ENCODE peak calls at places on chromosomes 2 and 18, in nine cellular contexts. One of them, this sample, is unnamed.

GRCh38 chr2:234993547-234993981 is 41.7 kb downstream of the SH3BP4 start:
- DNase-seq in fibroblast of the aortic adventitia: no peak
- DNase-seq in IMR-90: no peak
- DNase-seq in HFF-Myc: no peak
- DNase-seq in type B pancreatic cell: no peak
- DNase-seq in brain microvascular endothelial cell: no peak
- DNase-seq in glutamatergic neuron: no peak
- DNase-seq in GM23338: no peak
- DNase-seq in lower lobe of right lung: no peak
- DNase-seq in this sample: no peak

GRCh38 chr18:62778976-62779869 is 63.9 kb downstream of the PHLPP1 start:
- DNase-seq in fibroblast of the aortic adventitia: no peak
- DNase-seq in IMR-90: no peak
- DNase-seq in HFF-Myc: no peak
- DNase-seq in type B pancreatic cell: no peak
- DNase-seq in brain microvascular endothelial cell: no peak
- DNase-seq in glutamatergic neuron: no peak
- DNase-seq in GM23338: peak; percentile 54
- DNase-seq in lower lobe of right lung: no peak
- DNase-seq in this sample: no peak

GRCh38 chr2:85888020-85888744 is 608 bp downstream of the ST3GAL5 start:
- DNase-seq in fibroblast of the aortic adventitia: peak; percentile 42
- DNase-seq in IMR-90: no peak
- DNase-seq in HFF-Myc: no peak
- DNase-seq in type B pancreatic cell: no peak
- DNase-seq in brain microvascular endothelial cell: no peak
- DNase-seq in glutamatergic neuron: peak; percentile 39
- DNase-seq in GM23338: peak; percentile 59
- DNase-seq in lower lobe of right lung: peak; percentile 57
- DNase-seq in this sample: peak; percentile 41

GRCh38 chr2:98903064-98903355 is 33.0 kb downstream of the CRACDL start:
- DNase-seq in fibroblast of the aortic adventitia: no peak
- DNase-seq in IMR-90: no peak
- DNase-seq in HFF-Myc: no peak
- DNase-seq in type B pancreatic cell: no peak
- DNase-seq in brain microvascular endothelial cell: no peak
- DNase-seq in glutamatergic neuron: no peak
- DNase-seq in GM23338: no peak
- DNase-seq in lower lobe of right lung: no peak
- DNase-seq in this sample: no peak

GRCh38 chr2:142533083-142533482 is 344.4 kb upstream of the KYNU start:
- DNase-seq in fibroblast of the aortic adventitia: no peak
- DNase-seq in IMR-90: no peak
- DNase-seq in HFF-Myc: no peak
- DNase-seq in type B pancreatic cell: no peak
- DNase-seq in brain microvascular endothelial cell: no peak
- DNase-seq in glutamatergic neuron: no peak
- DNase-seq in GM23338: no peak
- DNase-seq in lower lobe of right lung: no peak
- DNase-seq in this sample: no peak

GRCh38 chr2:235439959-235440662 is 53.7 kb upstream of the AGAP1 start:
- DNase-seq in fibroblast of the aortic adventitia: no peak
- DNase-seq in IMR-90: no peak
- DNase-seq in HFF-Myc: no peak
- DNase-seq in type B pancreatic cell: no peak
- DNase-seq in brain microvascular endothelial cell: no peak
- DNase-seq in glutamatergic neuron: no peak
- DNase-seq in GM23338: peak; percentile 11
- DNase-seq in lower lobe of right lung: no peak
- DNase-seq in this sample: no peak

GRCh38 chr2:232363784-232364615 is 14.6 kb upstream of the ALPP start:
- DNase-seq in fibroblast of the aortic adventitia: peak; percentile 37
- DNase-seq in IMR-90: peak; percentile 26
- DNase-seq in HFF-Myc: no peak
- DNase-seq in type B pancreatic cell: no peak
- DNase-seq in brain microvascular endothelial cell: no peak
- DNase-seq in glutamatergic neuron: no peak
- DNase-seq in GM23338: no peak
- DNase-seq in lower lobe of right lung: no peak
- DNase-seq in this sample: peak; percentile 65

GRCh38 chr2:117085256-117085655 is 729.2 kb upstream of the DDX18 start:
- DNase-seq in fibroblast of the aortic adventitia: no peak
- DNase-seq in IMR-90: no peak
- DNase-seq in HFF-Myc: no peak
- DNase-seq in type B pancreatic cell: no peak
- DNase-seq in brain microvascular endothelial cell: no peak
- DNase-seq in glutamatergic neuron: no peak
- DNase-seq in GM23338: no peak
- DNase-seq in lower lobe of right lung: no peak
- DNase-seq in this sample: no peak

GRCh38 chr2:235596272-235596671 is 102.4 kb downstream of the AGAP1 start:
- DNase-seq in fibroblast of the aortic adventitia: no peak
- DNase-seq in IMR-90: no peak
- DNase-seq in HFF-Myc: no peak
- DNase-seq in type B pancreatic cell: no peak
- DNase-seq in brain microvascular endothelial cell: no peak
- DNase-seq in glutamatergic neuron: no peak
- DNase-seq in GM23338: no peak
- DNase-seq in lower lobe of right lung: no peak
- DNase-seq in this sample: no peak

GRCh38 chr18:5106730-5107129 is 90.3 kb downstream of the AKAIN1 start:
- DNase-seq in fibroblast of the aortic adventitia: no peak
- DNase-seq in IMR-90: no peak
- DNase-seq in HFF-Myc: no peak
- DNase-seq in type B pancreatic cell: no peak
- DNase-seq in brain microvascular endothelial cell: no peak
- DNase-seq in glutamatergic neuron: no peak
- DNase-seq in GM23338: peak; percentile 60
- DNase-seq in lower lobe of right lung: no peak
- DNase-seq in this sample: no peak

GRCh38 chr18:63074987-63075404 is 244.6 kb downstream of the BCL2 start:
- DNase-seq in fibroblast of the aortic adventitia: peak; percentile 11
- DNase-seq in IMR-90: peak; percentile 16
- DNase-seq in HFF-Myc: no peak
- DNase-seq in type B pancreatic cell: peak; percentile 84
- DNase-seq in brain microvascular endothelial cell: peak; percentile 45
- DNase-seq in glutamatergic neuron: peak; percentile 91
- DNase-seq in GM23338: peak; percentile 87
- DNase-seq in lower lobe of right lung: peak; percentile 86
- DNase-seq in this sample: peak; percentile 68

GRCh38 chr2:1407950-1408695 is 5.1 kb upstream of the TPO start:
- DNase-seq in fibroblast of the aortic adventitia: no peak
- DNase-seq in IMR-90: no peak
- DNase-seq in HFF-Myc: no peak
- DNase-seq in type B pancreatic cell: no peak
- DNase-seq in brain microvascular endothelial cell: no peak
- DNase-seq in glutamatergic neuron: no peak
- DNase-seq in GM23338: no peak
- DNase-seq in lower lobe of right lung: no peak
- DNase-seq in this sample: no peak

DNA sequence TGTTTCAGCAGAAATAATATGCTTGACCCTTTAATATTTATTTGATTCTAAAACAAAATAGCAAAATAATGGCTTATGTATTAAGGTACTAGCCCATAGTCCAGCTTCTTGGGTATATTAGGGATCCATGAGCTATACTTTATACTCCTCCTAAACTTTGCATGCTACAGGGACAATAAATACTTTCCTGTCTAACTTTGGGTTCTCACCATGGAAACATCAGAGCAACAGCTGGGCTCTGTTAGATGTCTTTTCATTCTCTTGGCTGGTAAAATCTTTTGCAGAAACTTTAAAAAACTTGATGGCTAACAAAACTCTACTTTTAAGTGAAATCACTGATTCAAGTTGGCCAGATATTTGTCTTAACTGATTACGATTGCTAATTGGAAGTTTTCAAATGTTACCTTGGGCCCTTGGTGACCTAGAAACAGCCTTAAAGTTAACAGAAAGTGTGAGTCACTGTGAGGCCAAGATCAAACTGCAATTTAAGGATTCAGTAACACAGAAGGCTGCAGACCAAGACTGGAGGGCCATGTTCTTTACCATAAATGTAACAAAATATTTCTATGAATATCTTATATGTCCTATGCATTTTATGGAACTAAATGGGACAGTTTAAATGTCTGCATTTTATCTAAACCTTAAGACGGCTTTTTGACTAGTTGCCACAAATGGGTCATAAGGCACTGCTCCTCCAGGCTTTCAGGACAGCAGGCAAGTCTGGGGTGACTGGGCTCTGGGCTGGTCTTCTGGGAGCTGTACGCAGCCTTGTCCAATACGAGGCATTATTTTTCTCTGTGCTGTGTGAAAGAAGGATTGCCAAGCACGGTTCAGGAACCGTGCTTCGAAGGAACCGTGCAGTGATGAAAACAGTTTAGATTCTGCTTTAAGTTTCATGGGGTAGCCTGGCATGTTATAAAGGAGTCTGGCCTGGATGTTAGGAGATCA is 188.5 kb downstream of the TPGS2 start:
- DNase-seq in fibroblast of the aortic adventitia: peak; percentile 27
- DNase-seq in IMR-90: peak; percentile 28
- DNase-seq in HFF-Myc: no peak
- DNase-seq in type B pancreatic cell: no peak
- DNase-seq in brain microvascular endothelial cell: no peak
- DNase-seq in glutamatergic neuron: no peak
- DNase-seq in GM23338: no peak
- DNase-seq in lower lobe of right lung: no peak
- DNase-seq in this sample: no peak
- TF ChIP-seq CTCF in fibroblast of the aortic adventitia: no peak
- TF ChIP-seq CTCF in IMR-90: no peak
- TF ChIP-seq CTCF in HFF-Myc: no peak
- TF ChIP-seq CTCF in type B pancreatic cell: no peak
- TF ChIP-seq CTCF in brain microvascular endothelial cell: no peak
- TF ChIP-seq CTCF in glutamatergic neuron: no peak
- TF ChIP-seq CTCF in GM23338: no peak
- TF ChIP-seq CTCF in lower lobe of right lung: no peak
- TF ChIP-seq CTCF in this sample: no peak

GRCh38 chr2:160022162-160022561 is 40.3 kb downstream of the PLA2R1 start:
- DNase-seq in fibroblast of the aortic adventitia: no peak
- DNase-seq in IMR-90: no peak
- DNase-seq in HFF-Myc: no peak
- DNase-seq in type B pancreatic cell: no peak
- DNase-seq in brain microvascular endothelial cell: no peak
- DNase-seq in glutamatergic neuron: no peak
- DNase-seq in GM23338: peak; percentile 59
- DNase-seq in lower lobe of right lung: no peak
- DNase-seq in this sample: no peak
- TF ChIP-seq CTCF in fibroblast of the aortic adventitia: peak; percentile 29
- TF ChIP-seq CTCF in IMR-90: peak; percentile 19
- TF ChIP-seq CTCF in HFF-Myc: peak; percentile 28
- TF ChIP-seq CTCF in type B pancreatic cell: peak; percentile 71
- TF ChIP-seq CTCF in brain microvascular endothelial cell: no peak
- TF ChIP-seq CTCF in glutamatergic neuron: peak; percentile 71
- TF ChIP-seq CTCF in GM23338: no peak
- TF ChIP-seq CTCF in lower lobe of right lung: peak; percentile 17
- TF ChIP-seq CTCF in this sample: no peak

DNA sequence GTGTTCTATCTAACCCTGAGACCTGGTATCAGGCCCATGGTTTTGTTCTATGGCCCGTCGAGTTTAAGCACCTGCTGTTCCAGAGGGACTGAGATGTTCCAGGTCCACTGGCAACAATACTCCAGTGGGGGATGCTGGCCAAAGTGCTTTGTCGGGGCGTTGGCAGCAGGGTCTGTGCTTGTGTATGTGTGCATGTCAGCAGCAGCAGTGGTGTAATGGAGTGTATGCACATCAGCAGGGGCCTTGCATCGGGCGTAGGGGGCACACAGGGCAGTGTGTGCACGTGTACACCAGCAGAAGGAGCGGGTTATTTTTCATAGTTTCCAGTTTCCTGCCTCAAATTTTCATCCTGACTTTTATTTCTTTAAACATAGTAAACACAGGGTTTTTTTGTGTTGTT is 37.8 kb upstream of the THUMPD2 start:
- DNase-seq in fibroblast of the aortic adventitia: no peak
- DNase-seq in IMR-90: no peak
- DNase-seq in HFF-Myc: no peak
- DNase-seq in type B pancreatic cell: no peak
- DNase-seq in brain microvascular endothelial cell: no peak
- DNase-seq in glutamatergic neuron: no peak
- DNase-seq in GM23338: no peak
- DNase-seq in lower lobe of right lung: no peak
- DNase-seq in this sample: no peak
- TF ChIP-seq CTCF in fibroblast of the aortic adventitia: no peak
- TF ChIP-seq CTCF in IMR-90: no peak
- TF ChIP-seq CTCF in HFF-Myc: no peak
- TF ChIP-seq CTCF in type B pancreatic cell: no peak
- TF ChIP-seq CTCF in brain microvascular endothelial cell: no peak
- TF ChIP-seq CTCF in glutamatergic neuron: no peak
- TF ChIP-seq CTCF in GM23338: no peak
- TF ChIP-seq CTCF in lower lobe of right lung: no peak
- TF ChIP-seq CTCF in this sample: no peak

GRCh38 chr2:174047746-174048145 is 82.6 kb upstream of the SP3 start:
- DNase-seq in fibroblast of the aortic adventitia: no peak
- DNase-seq in IMR-90: no peak
- DNase-seq in HFF-Myc: no peak
- DNase-seq in type B pancreatic cell: no peak
- DNase-seq in brain microvascular endothelial cell: no peak
- DNase-seq in glutamatergic neuron: no peak
- DNase-seq in GM23338: no peak
- DNase-seq in lower lobe of right lung: no peak
- DNase-seq in this sample: no peak

GRCh38 chr2:174051039-174051438 is 85.9 kb upstream of the SP3 start:
- DNase-seq in fibroblast of the aortic adventitia: no peak
- DNase-seq in IMR-90: no peak
- DNase-seq in HFF-Myc: no peak
- DNase-seq in type B pancreatic cell: no peak
- DNase-seq in brain microvascular endothelial cell: no peak
- DNase-seq in glutamatergic neuron: no peak
- DNase-seq in GM23338: peak; percentile 44
- DNase-seq in lower lobe of right lung: no peak
- DNase-seq in this sample: no peak

GRCh38 chr2:174049895-174050294 is 84.7 kb upstream of the SP3 start:
- DNase-seq in fibroblast of the aortic adventitia: no peak
- DNase-seq in IMR-90: no peak
- DNase-seq in HFF-Myc: no peak
- DNase-seq in type B pancreatic cell: no peak
- DNase-seq in brain microvascular endothelial cell: no peak
- DNase-seq in glutamatergic neuron: no peak
- DNase-seq in GM23338: no peak
- DNase-seq in lower lobe of right lung: no peak
- DNase-seq in this sample: no peak

GRCh38 chr2:174046172-174046571 is 81.0 kb upstream of the SP3 start:
- DNase-seq in fibroblast of the aortic adventitia: no peak
- DNase-seq in IMR-90: no peak
- DNase-seq in HFF-Myc: no peak
- DNase-seq in type B pancreatic cell: no peak
- DNase-seq in brain microvascular endothelial cell: no peak
- DNase-seq in glutamatergic neuron: no peak
- DNase-seq in GM23338: no peak
- DNase-seq in lower lobe of right lung: no peak
- DNase-seq in this sample: no peak

DNA sequence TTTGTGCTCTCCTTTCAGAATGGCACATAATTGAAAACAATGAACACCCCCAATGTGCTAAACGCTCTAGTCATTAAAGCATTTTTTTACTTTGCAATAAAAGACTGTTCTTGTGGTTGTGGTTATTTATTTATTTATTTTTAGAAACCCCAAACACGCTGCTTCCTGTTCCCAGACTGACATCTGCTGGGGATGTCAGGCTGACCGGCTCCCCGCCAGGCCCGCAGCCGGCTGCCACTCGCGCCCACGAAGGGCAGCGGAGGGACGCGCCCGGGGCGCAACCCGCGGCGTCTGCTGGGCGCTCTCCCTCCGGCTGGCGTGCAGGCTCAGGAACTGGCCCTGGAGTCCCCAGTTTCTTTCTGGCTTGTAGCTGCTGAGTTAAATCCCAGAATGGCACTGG is 83.1 kb upstream of the SP3 start:
- DNase-seq in fibroblast of the aortic adventitia: no peak
- DNase-seq in IMR-90: no peak
- DNase-seq in HFF-Myc: no peak
- DNase-seq in type B pancreatic cell: no peak
- DNase-seq in brain microvascular endothelial cell: no peak
- DNase-seq in glutamatergic neuron: no peak
- DNase-seq in GM23338: no peak
- DNase-seq in lower lobe of right lung: no peak
- DNase-seq in this sample: peak; percentile 64
- TF ChIP-seq CTCF in fibroblast of the aortic adventitia: no peak
- TF ChIP-seq CTCF in IMR-90: no peak
- TF ChIP-seq CTCF in HFF-Myc: no peak
- TF ChIP-seq CTCF in type B pancreatic cell: no peak
- TF ChIP-seq CTCF in brain microvascular endothelial cell: peak; percentile 14
- TF ChIP-seq CTCF in glutamatergic neuron: no peak
- TF ChIP-seq CTCF in GM23338: peak; percentile 48
- TF ChIP-seq CTCF in lower lobe of right lung: no peak
- TF ChIP-seq CTCF in this sample: no peak